ENCODE peak calls at places on chromosomes 1 and 21, in nine cellular contexts. R is activated CD8-positive, alpha-beta memory T cell treated with anti-CD3 and anti-CD28 coated beads for 48 hours; T is activated CD4-positive, alpha-beta T cell treated with anti-CD3 and anti-CD28 coated beads, Interleukin-2, amount 50 U/mL, for 24 hours; Q is heart left ventricle; G is Ammon's horn; P is upper lobe of right lung; E is stimulated activated CD8-positive, alpha-beta memory T cell treated with anti-CD3 and anti-CD28 coated beads, Interleukin-7, amount 100 ng/mL, for 4 hours; W is AG20443; H is nucleus accumbens. Y is an unnamed sample.

GRCh38 chr1:112666917-112667316 is 7.5 kb upstream of the MOV10 start:
- DNase-seq in R (no peak), T (no peak), Q (no peak), G (no peak), P (no peak), E (no peak), W (no peak), H (no peak), Y (no peak)

GRCh38 chr1:228471762-228472398 is 15.3 kb upstream of the RNF187 start:
- DNase-seq in R (no peak), T (no peak), Q (no peak), G (no peak), P (no peak), E (no peak), W (peak), H (no peak), Y (no peak)

GRCh38 chr1:25754421-25755195 is 45.4 kb upstream of the SELENON start:
- DNase-seq in R (no peak), T (no peak), Q (no peak), G (peak), P (no peak), E (no peak), W (no peak), H (no peak), Y (no peak)

GRCh38 chr1:148353461-148354283 is 129.4 kb downstream of the PPIAL4G start:
- DNase-seq in R (no peak), T (peak), Q (no peak), G (no peak), P (no peak), E (no peak), W (peak), H (no peak), Y (no peak)

GRCh38 chr1:184075040-184076029 is 23.8 kb downstream of the TSEN15 start:
- DNase-seq in R (no peak), T (peak), Q (no peak), G (peak), P (no peak), E (no peak), W (peak), H (no peak), Y (no peak)

GRCh38 chr21:37207441-37208009 is 59.6 kb downstream of the VPS26C start:
- DNase-seq in R (no peak), T (no peak), Q (peak), G (peak), P (no peak), E (no peak), W (peak), H (peak), Y (no peak)

GRCh38 chr1:87495147-87495546 is 166.5 kb downstream of the LMO4 start:
- DNase-seq in R (no peak), T (no peak), Q (no peak), G (no peak), P (no peak), E (no peak), W (no peak), H (no peak), Y (no peak)

GRCh38 chr1:212529211-212529731 is 79.3 kb upstream of the ATF3 start:
- DNase-seq in R (no peak), T (no peak), Q (no peak), G (peak), P (no peak), E (no peak), W (peak), H (peak), Y (no peak)

GRCh38 chr1:186512698-186513457 is 52.0 kb upstream of the PDC start:
- DNase-seq in R (no peak), T (no peak), Q (no peak), G (no peak), P (no peak), E (no peak), W (no peak), H (no peak), Y (no peak)

GRCh38 chr1:24704411-24705259 is 40.6 kb upstream of the CLIC4 start:
- DNase-seq in R (no peak), T (no peak), Q (no peak), G (peak), P (no peak), E (no peak), W (peak), H (peak), Y (no peak)

GRCh38 chr1:242242983-242243382 is 244.1 kb upstream of the MAP1LC3C start:
- DNase-seq in R (no peak), T (no peak), Q (no peak), G (peak), P (no peak), E (no peak), W (no peak), H (peak), Y (no peak)

GRCh38 chr1:203934651-203935050 is 73.3 kb downstream of the SNRPE start:
- DNase-seq in R (no peak), T (no peak), Q (no peak), G (no peak), P (no peak), E (no peak), W (no peak), H (no peak), Y (no peak)

GRCh38 chr1:26991310-26992116 is 2.0 kb upstream of the TRNP1 start:
- DNase-seq in R (no peak), T (no peak), Q (peak), G (no peak), P (no peak), E (no peak), W (peak), H (no peak), Y (no peak)

GRCh38 chr1:51558375-51558924 is 39.4 kb upstream of the EPS15 start:
- DNase-seq in R (no peak), T (no peak), Q (no peak), G (no peak), P (no peak), E (no peak), W (peak), H (no peak), Y (no peak)

GRCh38 chr1:66490817-66491216 is 43.1 kb upstream of the SGIP1 start:
- DNase-seq in R (no peak), T (no peak), Q (no peak), G (no peak), P (no peak), E (no peak), W (no peak), H (no peak), Y (no peak)